ENCODE peak calls at places on chromosomes 13 and 19, in seven cellular contexts. One of them, this sample, is unnamed.

GRCh38 chr19:7748756-7749155 is 1.4 kb upstream of the CD209 start:
- DNase-seq in head of caudate nucleus: no peak
- DNase-seq in AG04450: no peak
- DNase-seq in Caki2: peak; percentile 5
- DNase-seq in NCI-H2171 treated with DMSO at 0.1 percent for 48 hours: peak; percentile 8
- DNase-seq in T-helper 1 cell: no peak
- DNase-seq in activated CD4-positive, CD25-positive, alpha-beta regulatory T cell: no peak
- DNase-seq in this sample: peak; percentile 13

GRCh38 chr13:45156565-45157361 is 36.5 kb downstream of the GTF2F2 start:
- DNase-seq in AG04450: no peak
- DNase-seq in head of caudate nucleus: no peak
- DNase-seq in Caki2: no peak
- DNase-seq in T-helper 1 cell: no peak
- DNase-seq in activated CD4-positive, CD25-positive, alpha-beta regulatory T cell: no peak
- DNase-seq in NCI-H2171 treated with DMSO at 0.1 percent for 48 hours: no peak
- DNase-seq in this sample: peak; percentile 32

GRCh38 chr19:35206379-35206778 is 22.2 kb downstream of the FAM187B start:
- DNase-seq in activated CD4-positive, CD25-positive, alpha-beta regulatory T cell: peak; percentile 24
- DNase-seq in Caki2: no peak
- DNase-seq in head of caudate nucleus: no peak
- DNase-seq in T-helper 1 cell: peak; percentile 38
- DNase-seq in AG04450: no peak
- DNase-seq in NCI-H2171 treated with DMSO at 0.1 percent for 48 hours: no peak
- DNase-seq in this sample: no peak

GRCh38 chr13:51277943-51278342 is 55.7 kb downstream of the FAM124A start:
- DNase-seq in NCI-H2171 treated with DMSO at 0.1 percent for 48 hours: no peak
- DNase-seq in head of caudate nucleus: no peak
- DNase-seq in AG04450: no peak
- DNase-seq in activated CD4-positive, CD25-positive, alpha-beta regulatory T cell: no peak
- DNase-seq in T-helper 1 cell: no peak
- DNase-seq in Caki2: no peak
- DNase-seq in this sample: no peak

GRCh38 chr13:79435549-79435948 is 29.5 kb upstream of the RBM26 start:
- DNase-seq in AG04450: no peak
- DNase-seq in Caki2: peak; percentile 13
- DNase-seq in head of caudate nucleus: no peak
- DNase-seq in NCI-H2171 treated with DMSO at 0.1 percent for 48 hours: no peak
- DNase-seq in activated CD4-positive, CD25-positive, alpha-beta regulatory T cell: no peak
- DNase-seq in T-helper 1 cell: no peak
- DNase-seq in this sample: peak; percentile 53

GRCh38 chr13:82962422-82962821 is 919.9 kb downstream of the SLITRK1 start:
- DNase-seq in Caki2: peak; percentile 29
- DNase-seq in activated CD4-positive, CD25-positive, alpha-beta regulatory T cell: no peak
- DNase-seq in T-helper 1 cell: no peak
- DNase-seq in NCI-H2171 treated with DMSO at 0.1 percent for 48 hours: no peak
- DNase-seq in AG04450: no peak
- DNase-seq in head of caudate nucleus: no peak
- DNase-seq in this sample: peak; percentile 11

GRCh38 chr19:13120817-13121216 is 2.8 kb downstream of the NACC1 start:
- DNase-seq in Caki2: no peak
- DNase-seq in T-helper 1 cell: no peak
- DNase-seq in head of caudate nucleus: no peak
- DNase-seq in NCI-H2171 treated with DMSO at 0.1 percent for 48 hours: no peak
- DNase-seq in AG04450: no peak
- DNase-seq in activated CD4-positive, CD25-positive, alpha-beta regulatory T cell: no peak
- DNase-seq in this sample: peak; percentile 75

GRCh38 chr19:57947419-57948134 is at the start of gene ZNF256:
- DNase-seq in head of caudate nucleus: peak; percentile 98
- DNase-seq in Caki2: peak; percentile 97
- DNase-seq in T-helper 1 cell: peak; percentile 66
- DNase-seq in AG04450: peak; percentile 78
- DNase-seq in activated CD4-positive, CD25-positive, alpha-beta regulatory T cell: peak; percentile 71
- DNase-seq in NCI-H2171 treated with DMSO at 0.1 percent for 48 hours: peak; percentile 95
- DNase-seq in this sample: peak; percentile 93

GRCh38 chr13:38024431-38024830 is 154.9 kb upstream of the TRPC4 start:
- DNase-seq in AG04450: no peak
- DNase-seq in activated CD4-positive, CD25-positive, alpha-beta regulatory T cell: no peak
- DNase-seq in NCI-H2171 treated with DMSO at 0.1 percent for 48 hours: no peak
- DNase-seq in Caki2: no peak
- DNase-seq in T-helper 1 cell: no peak
- DNase-seq in head of caudate nucleus: no peak
- DNase-seq in this sample: no peak

GRCh38 chr19:35045667-35046300 is 4.3 kb downstream of the HPN start:
- DNase-seq in activated CD4-positive, CD25-positive, alpha-beta regulatory T cell: no peak
- DNase-seq in Caki2: no peak
- DNase-seq in head of caudate nucleus: peak; percentile 65
- DNase-seq in AG04450: no peak
- DNase-seq in NCI-H2171 treated with DMSO at 0.1 percent for 48 hours: no peak
- DNase-seq in T-helper 1 cell: no peak
- DNase-seq in this sample: no peak

GRCh38 chr13:45879666-45880065 is 28.1 kb upstream of the SIAH3 start:
- DNase-seq in AG04450: no peak
- DNase-seq in NCI-H2171 treated with DMSO at 0.1 percent for 48 hours: no peak
- DNase-seq in T-helper 1 cell: no peak
- DNase-seq in head of caudate nucleus: peak; percentile 29
- DNase-seq in activated CD4-positive, CD25-positive, alpha-beta regulatory T cell: no peak
- DNase-seq in Caki2: no peak
- DNase-seq in this sample: peak; percentile 18

GRCh38 chr13:51806571-51806970 is 2.6 kb upstream of the DHRS12 start:
- DNase-seq in AG04450: no peak
- DNase-seq in activated CD4-positive, CD25-positive, alpha-beta regulatory T cell: no peak
- DNase-seq in head of caudate nucleus: no peak
- DNase-seq in NCI-H2171 treated with DMSO at 0.1 percent for 48 hours: peak; percentile 42
- DNase-seq in T-helper 1 cell: no peak
- DNase-seq in Caki2: no peak
- DNase-seq in this sample: peak; percentile 44

GRCh38 chr19:14030997-14031718 is 404 bp upstream of the IL27RA start:
- DNase-seq in head of caudate nucleus: no peak
- DNase-seq in Caki2: no peak
- DNase-seq in NCI-H2171 treated with DMSO at 0.1 percent for 48 hours: no peak
- DNase-seq in AG04450: no peak
- DNase-seq in T-helper 1 cell: peak; percentile 63
- DNase-seq in activated CD4-positive, CD25-positive, alpha-beta regulatory T cell: no peak
- DNase-seq in this sample: no peak

GRCh38 chr13:27919299-27919933 is 384 bp upstream of the PDX1 start:
- DNase-seq in Caki2: no peak
- DNase-seq in T-helper 1 cell: no peak
- DNase-seq in AG04450: no peak
- DNase-seq in activated CD4-positive, CD25-positive, alpha-beta regulatory T cell: no peak
- DNase-seq in NCI-H2171 treated with DMSO at 0.1 percent for 48 hours: peak; percentile 11
- DNase-seq in head of caudate nucleus: no peak
- DNase-seq in this sample: no peak

GRCh38 chr19:45999653-46000121 is 4.4 kb downstream of the CCDC61 start:
- DNase-seq in activated CD4-positive, CD25-positive, alpha-beta regulatory T cell: no peak
- DNase-seq in T-helper 1 cell: no peak
- DNase-seq in head of caudate nucleus: peak; percentile 83
- DNase-seq in AG04450: no peak
- DNase-seq in NCI-H2171 treated with DMSO at 0.1 percent for 48 hours: no peak
- DNase-seq in Caki2: no peak
- DNase-seq in this sample: peak; percentile 51

GRCh38 chr13:67231481-67231940 is 1.4 kb upstream of the PCDH9 start:
- DNase-seq in head of caudate nucleus: no peak
- DNase-seq in activated CD4-positive, CD25-positive, alpha-beta regulatory T cell: no peak
- DNase-seq in AG04450: no peak
- DNase-seq in T-helper 1 cell: no peak
- DNase-seq in NCI-H2171 treated with DMSO at 0.1 percent for 48 hours: peak; percentile 58
- DNase-seq in Caki2: peak; percentile 5
- DNase-seq in this sample: no peak

GRCh38 chr19:16441661-16442071 is 30.1 kb downstream of the EPS15L1 start:
- DNase-seq in T-helper 1 cell: no peak
- DNase-seq in activated CD4-positive, CD25-positive, alpha-beta regulatory T cell: no peak
- DNase-seq in AG04450: no peak
- DNase-seq in Caki2: peak; percentile 37
- DNase-seq in NCI-H2171 treated with DMSO at 0.1 percent for 48 hours: no peak
- DNase-seq in head of caudate nucleus: no peak
- DNase-seq in this sample: no peak

GRCh38 chr19:21202865-21203494 is 61.1 kb downstream of the ZNF431 start:
- DNase-seq in NCI-H2171 treated with DMSO at 0.1 percent for 48 hours: peak; percentile 23
- DNase-seq in Caki2: no peak
- DNase-seq in head of caudate nucleus: peak; percentile 52
- DNase-seq in activated CD4-positive, CD25-positive, alpha-beta regulatory T cell: no peak
- DNase-seq in T-helper 1 cell: no peak
- DNase-seq in AG04450: no peak
- DNase-seq in this sample: peak; percentile 41

GRCh38 chr19:19064811-19065745 is 1.3 kb downstream of the SLC25A42 start:
- DNase-seq in activated CD4-positive, CD25-positive, alpha-beta regulatory T cell: no peak
- DNase-seq in T-helper 1 cell: no peak
- DNase-seq in head of caudate nucleus: peak; percentile 40
- DNase-seq in AG04450: no peak
- DNase-seq in Caki2: no peak
- DNase-seq in NCI-H2171 treated with DMSO at 0.1 percent for 48 hours: no peak
- DNase-seq in this sample: no peak

GRCh38 chr13:23654111-23655110 is 84.2 kb downstream of the TNFRSF19 start:
- DNase-seq in NCI-H2171 treated with DMSO at 0.1 percent for 48 hours: no peak
- DNase-seq in head of caudate nucleus: no peak
- DNase-seq in T-helper 1 cell: no peak
- DNase-seq in Caki2: no peak
- DNase-seq in AG04450: no peak
- DNase-seq in activated CD4-positive, CD25-positive, alpha-beta regulatory T cell: no peak
- DNase-seq in this sample: no peak

GRCh38 chr19:16001481-16002312 is 52.9 kb downstream of the OR10H4 start:
- DNase-seq in Caki2: no peak
- DNase-seq in head of caudate nucleus: no peak
- DNase-seq in T-helper 1 cell: no peak
- DNase-seq in activated CD4-positive, CD25-positive, alpha-beta regulatory T cell: no peak
- DNase-seq in AG04450: peak; percentile 49
- DNase-seq in NCI-H2171 treated with DMSO at 0.1 percent for 48 hours: no peak
- DNase-seq in this sample: peak; percentile 72

GRCh38 chr19:31066385-31066784 is 282.9 kb downstream of the TSHZ3 start:
- DNase-seq in AG04450: peak; percentile 34
- DNase-seq in Caki2: peak; percentile 78
- DNase-seq in head of caudate nucleus: no peak
- DNase-seq in NCI-H2171 treated with DMSO at 0.1 percent for 48 hours: no peak
- DNase-seq in activated CD4-positive, CD25-positive, alpha-beta regulatory T cell: no peak
- DNase-seq in T-helper 1 cell: no peak
- DNase-seq in this sample: peak; percentile 76

GRCh38 chr13:21671793-21672680 is 1.2 kb downstream of the FGF9 start:
- DNase-seq in AG04450: no peak
- DNase-seq in activated CD4-positive, CD25-positive, alpha-beta regulatory T cell: no peak
- DNase-seq in T-helper 1 cell: no peak
- DNase-seq in Caki2: no peak
- DNase-seq in NCI-H2171 treated with DMSO at 0.1 percent for 48 hours: no peak
- DNase-seq in head of caudate nucleus: no peak
- DNase-seq in this sample: no peak

GRCh38 chr13:53028637-53029121 is at the start of gene OLFM4:
- DNase-seq in AG04450: no peak
- DNase-seq in head of caudate nucleus: no peak
- DNase-seq in Caki2: no peak
- DNase-seq in NCI-H2171 treated with DMSO at 0.1 percent for 48 hours: no peak
- DNase-seq in T-helper 1 cell: no peak
- DNase-seq in activated CD4-positive, CD25-positive, alpha-beta regulatory T cell: no peak
- DNase-seq in this sample: no peak

GRCh38 chr19:1938071-1938470 is 2.9 kb upstream of the CSNK1G2 start:
- DNase-seq in Caki2: no peak
- DNase-seq in T-helper 1 cell: no peak
- DNase-seq in AG04450: no peak
- DNase-seq in NCI-H2171 treated with DMSO at 0.1 percent for 48 hours: no peak
- DNase-seq in activated CD4-positive, CD25-positive, alpha-beta regulatory T cell: no peak
- DNase-seq in head of caudate nucleus: no peak
- DNase-seq in this sample: no peak

GRCh38 chr13:35856721-35857346 is 274.3 kb downstream of the DCLK1 start:
- DNase-seq in T-helper 1 cell: no peak
- DNase-seq in NCI-H2171 treated with DMSO at 0.1 percent for 48 hours: no peak
- DNase-seq in activated CD4-positive, CD25-positive, alpha-beta regulatory T cell: no peak
- DNase-seq in Caki2: no peak
- DNase-seq in head of caudate nucleus: no peak
- DNase-seq in AG04450: no peak
- DNase-seq in this sample: no peak

GRCh38 chr13:42992585-42993122 is 613 bp upstream of the EPSTI1 start:
- DNase-seq in T-helper 1 cell: no peak
- DNase-seq in Caki2: no peak
- DNase-seq in activated CD4-positive, CD25-positive, alpha-beta regulatory T cell: no peak
- DNase-seq in head of caudate nucleus: no peak
- DNase-seq in NCI-H2171 treated with DMSO at 0.1 percent for 48 hours: no peak
- DNase-seq in AG04450: no peak
- DNase-seq in this sample: no peak

GRCh38 chr19:54062643-54063042 is 1.1 kb downstream of the VSTM1 start:
- DNase-seq in activated CD4-positive, CD25-positive, alpha-beta regulatory T cell: no peak
- DNase-seq in AG04450: no peak
- DNase-seq in Caki2: no peak
- DNase-seq in NCI-H2171 treated with DMSO at 0.1 percent for 48 hours: no peak
- DNase-seq in head of caudate nucleus: no peak
- DNase-seq in T-helper 1 cell: no peak
- DNase-seq in this sample: no peak

GRCh38 chr13:72763411-72763810 is 18.3 kb downstream of the DIS3 start:
- DNase-seq in activated CD4-positive, CD25-positive, alpha-beta regulatory T cell: no peak
- DNase-seq in NCI-H2171 treated with DMSO at 0.1 percent for 48 hours: no peak
- DNase-seq in AG04450: no peak
- DNase-seq in Caki2: no peak
- DNase-seq in T-helper 1 cell: no peak
- DNase-seq in head of caudate nucleus: no peak
- DNase-seq in this sample: no peak

GRCh38 chr19:19434483-19435045 is 29.1 kb downstream of the GATAD2A start:
- DNase-seq in AG04450: no peak
- DNase-seq in T-helper 1 cell: no peak
- DNase-seq in head of caudate nucleus: no peak
- DNase-seq in Caki2: no peak
- DNase-seq in activated CD4-positive, CD25-positive, alpha-beta regulatory T cell: no peak
- DNase-seq in NCI-H2171 treated with DMSO at 0.1 percent for 48 hours: no peak
- DNase-seq in this sample: peak; percentile 80

GRCh38 chr13:66714795-66715194 is 515.3 kb downstream of the PCDH9 start:
- DNase-seq in T-helper 1 cell: no peak
- DNase-seq in AG04450: no peak
- DNase-seq in activated CD4-positive, CD25-positive, alpha-beta regulatory T cell: no peak
- DNase-seq in head of caudate nucleus: no peak
- DNase-seq in Caki2: no peak
- DNase-seq in NCI-H2171 treated with DMSO at 0.1 percent for 48 hours: no peak
- DNase-seq in this sample: no peak

GRCh38 chr13:76816394-76816793 is 69.8 kb downstream of the KCTD12 start:
- DNase-seq in Caki2: no peak
- DNase-seq in activated CD4-positive, CD25-positive, alpha-beta regulatory T cell: no peak
- DNase-seq in T-helper 1 cell: no peak
- DNase-seq in head of caudate nucleus: peak; percentile 55
- DNase-seq in NCI-H2171 treated with DMSO at 0.1 percent for 48 hours: no peak
- DNase-seq in AG04450: no peak
- DNase-seq in this sample: no peak